ENCODE peak calls at places on chromosomes 11 and 22, in eight cellular contexts. B, O, I, E, J, D, A and F are unnamed samples.

GRCh38 chr11:68531129-68531693 is 70.7 kb downstream of the PPP6R3 start:
- DNase-seq in J (no peak), O (no peak), I (no peak), A (no peak), D (no peak), E (no peak), B (no peak), F (no peak)

GRCh38 chr11:8261316-8261715 is 2.4 kb downstream of the LMO1 start:
- DNase-seq in O (no peak), I (no peak), J (no peak), D (no peak), A (no peak), E (no peak), B (no peak), F (no peak)

GRCh38 chr11:1038921-1039320 is 2.4 kb upstream of the MUC6 start:
- DNase-seq in J (no peak), E (no peak), B (no peak), I (no peak), D (no peak), O (no peak), A (no peak), F (no peak)

GRCh38 chr22:23181763-23182288 is 1.5 kb downstream of the BCR start:
- DNase-seq in I (no peak), A (no peak), O (no peak), J (no peak), E (no peak), D (peak), B (no peak), F (no peak)

GRCh38 chr11:35045219-35045819 is 93.7 kb upstream of the CD44 start:
- DNase-seq in B (no peak), A (no peak), O (no peak), I (no peak), E (no peak), D (peak), J (peak), F (no peak)

GRCh38 chr11:27444801-27445215 is 27.8 kb downstream of the LGR4 start:
- DNase-seq in J (no peak), A (no peak), D (no peak), O (no peak), I (no peak), B (no peak), E (no peak), F (no peak)

GRCh38 chr11:64234840-64235379 is 526 bp downstream of the VEGFB start:
- DNase-seq in A (no peak), B (no peak), O (no peak), E (no peak), I (no peak), D (peak), J (peak), F (no peak)

GRCh38 chr11:68049509-68050370 is 10.9 kb downstream of the TCIRG1 start:
- DNase-seq in O (no peak), I (no peak), E (no peak), J (no peak), B (no peak), D (no peak), A (no peak), F (no peak)

GRCh38 chr11:1847941-1848639 is 4.8 kb upstream of the LSP1 start:
- DNase-seq in B (no peak), E (no peak), O (no peak), J (no peak), I (no peak), D (no peak), A (no peak), F (no peak)

GRCh38 chr11:73149105-73149504 is 7.0 kb upstream of the FCHSD2 start:
- DNase-seq in J (no peak), O (no peak), A (no peak), I (no peak), E (no peak), B (no peak), D (no peak), F (no peak)

GRCh38 chr11:13220148-13220547 is 57.4 kb upstream of the BMAL1 start:
- DNase-seq in A (no peak), E (no peak), J (no peak), I (no peak), O (no peak), B (no peak), D (no peak), F (no peak)

GRCh38 chr11:88695701-88696414 is 358.3 kb upstream of the CTSC start:
- DNase-seq in E (no peak), A (peak), O (no peak), B (no peak), D (no peak), J (no peak), I (no peak), F (no peak)

GRCh38 chr11:9280655-9281301 is 15.6 kb upstream of the DENND5A start:
- DNase-seq in A (peak), D (peak), O (peak), I (no peak), J (peak), E (no peak), B (peak), F (no peak)

GRCh38 chr11:20035701-20036601 is 124.3 kb downstream of the DBX1 start:
- DNase-seq in J (no peak), O (peak), D (no peak), B (peak), I (no peak), E (no peak), A (peak), F (no peak)

GRCh38 chr11:22510741-22511140 is 114.9 kb downstream of the FANCF start:
- DNase-seq in J (peak), A (peak), D (no peak), I (no peak), B (no peak), E (no peak), O (no peak), F (no peak)

GRCh38 chr11:57679396-57679795 is 11.5 kb downstream of the ZDHHC5 start:
- DNase-seq in B (no peak), A (no peak), D (no peak), O (no peak), E (no peak), J (no peak), I (no peak), F (no peak)

GRCh38 chr22:25992331-25992730 is 176.9 kb upstream of the SEZ6L start:
- DNase-seq in E (no peak), I (no peak), J (no peak), O (no peak), B (no peak), A (no peak), D (no peak), F (no peak)

GRCh38 chr11:46352063-46352841 is 5.0 kb downstream of the DGKZ start:
- DNase-seq in A (no peak), O (no peak), J (peak), E (no peak), B (no peak), D (peak), I (no peak), F (peak)

GRCh38 chr11:128405693-128406364 is 181.5 kb downstream of the ETS1 start:
- DNase-seq in D (no peak), B (peak), O (no peak), I (no peak), E (no peak), A (no peak), J (no peak), F (no peak)

GRCh38 chr11:12259956-12260355 is 117.4 kb upstream of the PARVA start:
- DNase-seq in D (no peak), I (no peak), A (no peak), B (no peak), J (no peak), O (no peak), E (no peak), F (no peak)

GRCh38 chr22:19704355-19705015 is 9.8 kb upstream of the SEPTIN5 start:
- DNase-seq in A (no peak), J (no peak), D (no peak), I (no peak), B (no peak), E (no peak), O (no peak), F (no peak)

GRCh38 chr11:14179126-14179820 is 179.7 kb downstream of the RRAS2 start:
- DNase-seq in J (no peak), A (no peak), B (no peak), I (no peak), D (no peak), E (no peak), O (no peak), F (no peak)

GRCh38 chr11:63491614-63492372 is 826 bp upstream of the PLAAT5 start:
- DNase-seq in D (no peak), E (no peak), I (no peak), B (no peak), A (no peak), O (no peak), J (peak), F (no peak)

GRCh38 chr11:46248270-46249102 is 29.0 kb upstream of the CREB3L1 start:
- DNase-seq in I (no peak), J (peak), E (no peak), A (peak), D (no peak), B (no peak), O (peak), F (no peak)

GRCh38 chr11:2074266-2074825 is 64.8 kb downstream of the IGF2 start:
- DNase-seq in A (no peak), I (no peak), E (no peak), O (no peak), D (no peak), J (no peak), B (no peak), F (peak)

GRCh38 chr11:60918941-60919275 is 5.0 kb downstream of the TMEM109 start:
- DNase-seq in J (no peak), I (no peak), B (no peak), D (no peak), A (peak), O (no peak), E (no peak), F (no peak)

GRCh38 chr11:86491048-86491447 is 116.4 kb downstream of the CCDC81 start:
- DNase-seq in I (no peak), J (no peak), A (no peak), B (no peak), D (no peak), E (no peak), O (no peak), F (no peak)

GRCh38 chr11:112455791-112456190 is 195.1 kb upstream of the PLET1 start:
- DNase-seq in B (no peak), J (no peak), E (no peak), I (no peak), A (peak), D (no peak), O (no peak), F (no peak)

GRCh38 chr11:65576867-65577755 is 1.3 kb downstream of the EHBP1L1 start:
- DNase-seq in D (peak), I (no peak), A (peak), J (peak), B (peak), O (no peak), E (no peak), F (no peak)

GRCh38 chr11:124879229-124879998 is 14.2 kb downstream of the ROBO3 start:
- DNase-seq in B (no peak), O (no peak), A (no peak), D (no peak), I (no peak), E (no peak), J (no peak), F (no peak)

GRCh38 chr11:12377106-12377823 is at the start of gene PARVA:
- DNase-seq in A (peak), J (peak), E (no peak), B (no peak), O (no peak), I (no peak), D (no peak), F (peak)

GRCh38 chr22:46588279-46589140 is 31.7 kb upstream of the GRAMD4 start:
- DNase-seq in J (peak), A (no peak), O (no peak), E (no peak), D (no peak), I (no peak), B (no peak), F (no peak)

GRCh38 chr11:2779981-2780849 is 80.4 kb upstream of the KCNQ1OT1 start:
- DNase-seq in E (no peak), D (peak), J (no peak), I (no peak), O (no peak), B (no peak), A (no peak), F (no peak)

GRCh38 chr11:127003260-127003981 is 2.9 kb upstream of the KIRREL3 start:
- DNase-seq in D (peak), A (peak), O (no peak), I (no peak), J (no peak), B (no peak), E (peak), F (peak)

GRCh38 chr11:102749101-102749725 is 24.5 kb upstream of the MMP8 start:
- DNase-seq in B (no peak), O (no peak), E (no peak), D (no peak), I (no peak), J (no peak), A (no peak), F (no peak)

GRCh38 chr11:115706735-115707134 is 202.5 kb upstream of the CADM1 start:
- DNase-seq in E (no peak), D (no peak), J (no peak), O (no peak), B (no peak), I (no peak), A (no peak), F (no peak)

GRCh38 chr11:27945323-27945722 is 162.6 kb downstream of the KIF18A start:
- DNase-seq in A (no peak), E (no peak), J (no peak), D (no peak), B (no peak), O (no peak), I (no peak), F (no peak)

GRCh38 chr11:47399860-47400812 is 8.3 kb upstream of the SLC39A13 start:
- DNase-seq in O (no peak), E (no peak), I (no peak), B (no peak), A (no peak), D (no peak), J (no peak), F (no peak)